ENCODE peak calls at places on chromosomes 2 and 18, in eight cellular contexts. G, N, D, W, J, L, C and I are unnamed samples.

GRCh38 chr2:193679850-193680249 is 1485.1 kb upstream of the TMEFF2 start:
- DNase-seq in G (no peak), N (no peak), D (no peak), W (no peak), J (no peak), L (no peak), C (no peak), I (peak; percentile 0)

GRCh38 chr2:7060602-7061435 is 143.6 kb downstream of the RNF144A start:
- DNase-seq in G (no peak), N (no peak), D (no peak), W (no peak), J (no peak), L (no peak), C (no peak), I (no peak)

GRCh38 chr2:239169311-239170048 is 231.3 kb downstream of the HDAC4 start:
- DNase-seq in G (no peak), N (no peak), D (no peak), W (no peak), J (no peak), L (no peak), C (no peak), I (no peak)

GRCh38 chr2:28321426-28321825 is 71.2 kb upstream of the FOSL2 start:
- DNase-seq in G (no peak), N (no peak), D (no peak), W (no peak), J (no peak), L (no peak), C (no peak), I (no peak)

GRCh38 chr2:14866953-14867352 is 234.4 kb downstream of the LRATD1 start:
- DNase-seq in G (no peak), N (no peak), D (peak; percentile 63), W (no peak), J (no peak), L (no peak), C (no peak), I (no peak)

GRCh38 chr2:234705108-234705507 is 208.2 kb upstream of the ARL4C start:
- DNase-seq in G (no peak), N (no peak), D (no peak), W (no peak), J (no peak), L (no peak), C (no peak), I (peak; percentile 19)

GRCh38 chr2:171319164-171319810 is 114.5 kb downstream of the METTL8 start:
- DNase-seq in G (no peak), N (no peak), D (no peak), W (no peak), J (no peak), L (peak; percentile 6), C (no peak), I (peak; percentile 54)

GRCh38 chr2:42021490-42021889 is 26.3 kb upstream of the PKDCC start:
- DNase-seq in G (no peak), N (no peak), D (no peak), W (no peak), J (no peak), L (no peak), C (no peak), I (no peak)

GRCh38 chr2:205586626-205587025 is 95.7 kb upstream of the NRP2 start:
- DNase-seq in G (no peak), N (no peak), D (no peak), W (no peak), J (no peak), L (no peak), C (no peak), I (no peak)

GRCh38 chr2:235639387-235639786 is 145.5 kb downstream of the AGAP1 start:
- DNase-seq in G (no peak), N (peak; percentile 52), D (peak; percentile 16), W (no peak), J (no peak), L (peak; percentile 88), C (no peak), I (peak; percentile 91)

GRCh38 chr2:28286678-28287077 is 106.0 kb upstream of the FOSL2 start:
- DNase-seq in G (no peak), N (no peak), D (no peak), W (no peak), J (no peak), L (no peak), C (no peak), I (no peak)

GRCh38 chr2:44009136-44009744 is 13.5 kb upstream of the LRPPRC start:
- DNase-seq in G (no peak), N (no peak), D (no peak), W (no peak), J (no peak), L (no peak), C (no peak), I (no peak)

GRCh38 chr18:77056399-77057015 is 76.1 kb downstream of the MBP start:
- DNase-seq in G (no peak), N (peak; percentile 66), D (peak; percentile 61), W (no peak), J (no peak), L (no peak), C (no peak), I (peak; percentile 89)

GRCh38 chr2:23434721-23435121 is 49.7 kb downstream of the KLHL29 start:
- DNase-seq in G (no peak), N (no peak), D (no peak), W (no peak), J (no peak), L (no peak), C (no peak), I (no peak)

GRCh38 chr2:181364492-181365175 is 92.6 kb upstream of the ITGA4 start:
- DNase-seq in G (no peak), N (no peak), D (no peak), W (no peak), J (no peak), L (no peak), C (no peak), I (peak; percentile 93)

GRCh38 chr2:73984203-73984921 is at the start of gene TET3:
- DNase-seq in G (peak; percentile 34), N (peak; percentile 62), D (peak; percentile 77), W (no peak), J (no peak), L (no peak), C (peak; percentile 57), I (peak; percentile 76)

GRCh38 chr2:54081574-54081973 is 33.8 kb upstream of the ACYP2 start:
- DNase-seq in G (no peak), N (no peak), D (no peak), W (no peak), J (no peak), L (no peak), C (peak; percentile 48), I (no peak)

GRCh38 chr2:197969391-197969893 is 165.0 kb downstream of the PLCL1 start:
- DNase-seq in G (no peak), N (no peak), D (no peak), W (no peak), J (no peak), L (no peak), C (no peak), I (peak; percentile 82)

GRCh38 chr2:38572167-38572566 is 30.6 kb downstream of the HNRNPLL start:
- DNase-seq in G (no peak), N (no peak), D (no peak), W (no peak), J (no peak), L (peak; percentile 3), C (no peak), I (peak; percentile 92)